ENCODE peak calls at places on chromosomes 5 and 9, in five cellular contexts. One of them, this sample, is unnamed.

GRCh38 chr5:149317281-149318048 is 27.8 kb upstream of the GRPEL2 start:
- DNase-seq in CD4-positive, alpha-beta T cell: no peak
- DNase-seq in neural crest cell: no peak
- DNase-seq in choroid plexus epithelial cell: peak
- DNase-seq in astrocyte: no peak
- DNase-seq in this sample: peak

GRCh38 chr5:126794157-126794828 is 17.4 kb downstream of the LMNB1 start:
- DNase-seq in CD4-positive, alpha-beta T cell: no peak
- DNase-seq in neural crest cell: no peak
- DNase-seq in choroid plexus epithelial cell: no peak
- DNase-seq in astrocyte: no peak
- DNase-seq in this sample: no peak

GRCh38 chr9:95425910-95426551 is 90.7 kb downstream of the PTCH1 start:
- DNase-seq in CD4-positive, alpha-beta T cell: no peak
- DNase-seq in neural crest cell: no peak
- DNase-seq in choroid plexus epithelial cell: peak
- DNase-seq in astrocyte: peak
- DNase-seq in this sample: no peak

GRCh38 chr5:65072836-65073620 is 304.3 kb downstream of the CWC27 start:
- DNase-seq in CD4-positive, alpha-beta T cell: no peak
- DNase-seq in neural crest cell: no peak
- DNase-seq in choroid plexus epithelial cell: no peak
- DNase-seq in astrocyte: peak
- DNase-seq in this sample: no peak

GRCh38 chr9:115625954-115626353 is 508.0 kb upstream of the TNC start:
- DNase-seq in CD4-positive, alpha-beta T cell: no peak
- DNase-seq in neural crest cell: no peak
- DNase-seq in choroid plexus epithelial cell: no peak
- DNase-seq in astrocyte: no peak
- DNase-seq in this sample: no peak

GRCh38 chr5:51632794-51633193 is 249.5 kb downstream of the ISL1 start:
- DNase-seq in CD4-positive, alpha-beta T cell: no peak
- DNase-seq in neural crest cell: no peak
- DNase-seq in choroid plexus epithelial cell: no peak
- DNase-seq in astrocyte: peak
- DNase-seq in this sample: no peak

GRCh38 chr5:32984851-32985250 is 273.7 kb downstream of the NPR3 start:
- DNase-seq in CD4-positive, alpha-beta T cell: no peak
- DNase-seq in neural crest cell: no peak
- DNase-seq in choroid plexus epithelial cell: peak
- DNase-seq in astrocyte: peak
- DNase-seq in this sample: no peak

GRCh38 chr9:13378171-13378570 is 98.7 kb upstream of the MPDZ start:
- DNase-seq in CD4-positive, alpha-beta T cell: no peak
- DNase-seq in neural crest cell: no peak
- DNase-seq in choroid plexus epithelial cell: peak
- DNase-seq in astrocyte: peak
- DNase-seq in this sample: no peak

GRCh38 chr5:66406761-66407289 is 189.4 kb upstream of the MAST4 start:
- DNase-seq in CD4-positive, alpha-beta T cell: no peak
- DNase-seq in neural crest cell: no peak
- DNase-seq in choroid plexus epithelial cell: no peak
- DNase-seq in astrocyte: peak
- DNase-seq in this sample: no peak

GRCh38 chr5:32505718-32506117 is 61.2 kb upstream of the ZFR start:
- DNase-seq in CD4-positive, alpha-beta T cell: no peak
- DNase-seq in neural crest cell: no peak
- DNase-seq in choroid plexus epithelial cell: peak
- DNase-seq in astrocyte: peak
- DNase-seq in this sample: no peak

GRCh38 chr5:119033135-119033534 is 37.8 kb upstream of the DMXL1 start:
- DNase-seq in CD4-positive, alpha-beta T cell: no peak
- DNase-seq in neural crest cell: no peak
- DNase-seq in choroid plexus epithelial cell: no peak
- DNase-seq in astrocyte: no peak
- DNase-seq in this sample: no peak

GRCh38 chr9:133534346-133535284 is at the start of gene ADAMTSL2:
- DNase-seq in CD4-positive, alpha-beta T cell: peak
- DNase-seq in neural crest cell: peak
- DNase-seq in choroid plexus epithelial cell: peak
- DNase-seq in astrocyte: peak
- DNase-seq in this sample: no peak

GRCh38 chr9:24333629-24334028 is 212.1 kb downstream of the IZUMO3 start:
- DNase-seq in CD4-positive, alpha-beta T cell: no peak
- DNase-seq in neural crest cell: no peak
- DNase-seq in choroid plexus epithelial cell: no peak
- DNase-seq in astrocyte: no peak
- DNase-seq in this sample: no peak

GRCh38 chr9:88041447-88041846 is 67.1 kb upstream of the CDK20 start:
- DNase-seq in CD4-positive, alpha-beta T cell: no peak
- DNase-seq in neural crest cell: no peak
- DNase-seq in choroid plexus epithelial cell: peak
- DNase-seq in astrocyte: no peak
- DNase-seq in this sample: no peak

GRCh38 chr5:143543358-143544255 is 140.1 kb upstream of the NR3C1 start:
- DNase-seq in CD4-positive, alpha-beta T cell: no peak
- DNase-seq in neural crest cell: no peak
- DNase-seq in choroid plexus epithelial cell: peak
- DNase-seq in astrocyte: peak
- DNase-seq in this sample: no peak

GRCh38 chr9:129343697-129344375 is 165.8 kb upstream of the IER5L start:
- DNase-seq in CD4-positive, alpha-beta T cell: no peak
- DNase-seq in neural crest cell: no peak
- DNase-seq in choroid plexus epithelial cell: peak
- DNase-seq in astrocyte: no peak
- DNase-seq in this sample: no peak

DNA sequence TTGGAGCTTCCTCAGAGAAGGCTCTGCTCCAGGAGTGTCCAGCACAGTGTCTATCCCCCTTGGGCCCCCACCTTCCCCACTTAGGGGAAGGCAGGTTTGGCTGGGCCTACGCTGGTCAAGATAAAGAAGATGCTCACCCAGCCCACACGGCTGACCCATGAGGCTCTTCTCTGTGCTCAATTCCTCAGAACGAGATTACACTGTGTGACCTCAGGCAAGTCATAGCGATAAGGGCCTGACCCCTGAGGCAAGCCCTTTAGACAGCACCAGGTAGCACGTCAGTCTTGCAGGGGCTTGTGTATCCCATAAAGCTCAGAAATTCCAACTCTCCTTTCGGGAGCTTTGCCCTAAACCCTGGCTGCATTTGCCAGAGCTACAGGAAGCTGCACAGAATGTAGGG is 32.6 kb downstream of the CORO2A start:
- DNase-seq in CD4-positive, alpha-beta T cell: no peak
- DNase-seq in neural crest cell: no peak
- DNase-seq in choroid plexus epithelial cell: no peak
- DNase-seq in astrocyte: no peak
- DNase-seq in this sample: no peak
- TF ChIP-seq CTCF in CD4-positive, alpha-beta T cell: no peak
- TF ChIP-seq CTCF in neural crest cell: no peak
- TF ChIP-seq CTCF in choroid plexus epithelial cell: no peak
- TF ChIP-seq CTCF in astrocyte: no peak
- TF ChIP-seq CTCF in this sample: no peak

GRCh38 chr5:78359831-78360673 is at the start of gene SCAMP1:
- DNase-seq in CD4-positive, alpha-beta T cell: peak
- DNase-seq in neural crest cell: peak
- DNase-seq in choroid plexus epithelial cell: peak
- DNase-seq in astrocyte: peak
- DNase-seq in this sample: peak

GRCh38 chr5:78362220-78362619 is 1.8 kb downstream of the SCAMP1 start:
- DNase-seq in CD4-positive, alpha-beta T cell: no peak
- DNase-seq in neural crest cell: no peak
- DNase-seq in choroid plexus epithelial cell: no peak
- DNase-seq in astrocyte: no peak
- DNase-seq in this sample: no peak

GRCh38 chr5:78360674-78361225 is 333 bp downstream of the SCAMP1 start:
- DNase-seq in CD4-positive, alpha-beta T cell: peak
- DNase-seq in neural crest cell: peak
- DNase-seq in choroid plexus epithelial cell: no peak
- DNase-seq in astrocyte: no peak
- DNase-seq in this sample: no peak

GRCh38 chr5:78364005-78364404 is 3.6 kb downstream of the SCAMP1 start:
- DNase-seq in CD4-positive, alpha-beta T cell: no peak
- DNase-seq in neural crest cell: no peak
- DNase-seq in choroid plexus epithelial cell: no peak
- DNase-seq in astrocyte: no peak
- DNase-seq in this sample: no peak

GRCh38 chr5:78361226-78361993 is 993 bp downstream of the SCAMP1 start:
- DNase-seq in CD4-positive, alpha-beta T cell: no peak
- DNase-seq in neural crest cell: peak
- DNase-seq in choroid plexus epithelial cell: peak
- DNase-seq in astrocyte: peak
- DNase-seq in this sample: no peak
- TF ChIP-seq CTCF in CD4-positive, alpha-beta T cell: no peak
- TF ChIP-seq CTCF in neural crest cell: peak
- TF ChIP-seq CTCF in choroid plexus epithelial cell: peak
- TF ChIP-seq CTCF in astrocyte: no peak
- TF ChIP-seq CTCF in this sample: no peak

DNA sequence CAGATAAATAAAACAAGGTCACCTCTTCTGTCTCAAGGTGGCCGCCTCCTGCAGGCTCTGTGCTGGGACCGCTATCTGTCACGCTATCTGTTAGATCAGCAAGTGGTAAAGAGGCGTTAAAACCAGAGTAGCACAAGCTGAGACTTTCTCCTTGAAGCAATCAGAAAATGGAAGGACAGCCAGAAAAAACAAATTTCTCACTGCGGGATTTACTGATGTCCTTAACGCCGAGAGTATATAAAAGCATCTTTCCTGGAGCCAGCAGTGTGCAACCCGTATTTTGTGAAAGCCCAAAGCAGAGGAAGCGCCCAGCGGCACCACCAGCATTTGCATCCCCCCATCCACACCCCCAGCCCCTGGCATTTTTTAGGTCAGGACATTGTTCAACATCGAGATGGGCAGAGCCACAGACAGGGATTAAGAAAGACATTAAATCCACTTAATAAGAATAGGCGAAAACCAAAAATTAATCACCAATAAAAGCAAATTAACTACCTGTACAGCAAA is 48.6 kb downstream of the DUSP1 start:
- DNase-seq in CD4-positive, alpha-beta T cell: no peak
- DNase-seq in neural crest cell: no peak
- DNase-seq in choroid plexus epithelial cell: no peak
- DNase-seq in astrocyte: no peak
- DNase-seq in this sample: no peak
- TF ChIP-seq CTCF in CD4-positive, alpha-beta T cell: no peak
- TF ChIP-seq CTCF in neural crest cell: no peak
- TF ChIP-seq CTCF in choroid plexus epithelial cell: no peak
- TF ChIP-seq CTCF in astrocyte: no peak
- TF ChIP-seq CTCF in this sample: no peak

GRCh38 chr9:97990259-97990658 is 7.1 kb downstream of the ANP32B start:
- DNase-seq in CD4-positive, alpha-beta T cell: no peak
- DNase-seq in neural crest cell: no peak
- DNase-seq in choroid plexus epithelial cell: peak
- DNase-seq in astrocyte: peak
- DNase-seq in this sample: no peak
- TF ChIP-seq CTCF in CD4-positive, alpha-beta T cell: no peak
- TF ChIP-seq CTCF in neural crest cell: no peak
- TF ChIP-seq CTCF in choroid plexus epithelial cell: peak
- TF ChIP-seq CTCF in astrocyte: peak
- TF ChIP-seq CTCF in this sample: no peak

GRCh38 chr5:109290231-109290630 is 119.5 kb downstream of the PJA2 start:
- DNase-seq in CD4-positive, alpha-beta T cell: no peak
- DNase-seq in neural crest cell: no peak
- DNase-seq in choroid plexus epithelial cell: no peak
- DNase-seq in astrocyte: no peak
- DNase-seq in this sample: no peak

DNA sequence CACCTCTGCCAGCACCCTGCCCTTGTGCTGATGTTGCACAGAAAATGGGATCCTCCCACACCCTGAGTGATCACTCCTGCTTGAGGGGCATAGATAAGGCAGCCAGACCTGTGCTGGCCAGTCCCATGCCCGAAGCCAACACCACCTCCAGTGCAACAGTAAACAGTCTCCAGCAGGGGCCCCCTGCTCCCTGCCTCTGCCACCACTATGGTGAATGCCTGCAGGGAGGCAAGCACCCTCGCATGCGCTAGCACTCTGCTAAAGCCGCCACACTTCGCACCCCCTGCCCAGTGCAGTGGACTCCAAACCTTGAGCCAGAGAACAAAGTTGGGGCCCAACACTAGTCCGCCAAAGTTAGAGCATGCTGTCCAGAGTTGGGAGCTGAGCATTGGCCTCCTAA is 118.7 kb downstream of the PJA2 start:
- DNase-seq in CD4-positive, alpha-beta T cell: no peak
- DNase-seq in neural crest cell: no peak
- DNase-seq in choroid plexus epithelial cell: no peak
- DNase-seq in astrocyte: no peak
- DNase-seq in this sample: no peak
- TF ChIP-seq CTCF in CD4-positive, alpha-beta T cell: no peak
- TF ChIP-seq CTCF in neural crest cell: no peak
- TF ChIP-seq CTCF in choroid plexus epithelial cell: no peak
- TF ChIP-seq CTCF in astrocyte: no peak
- TF ChIP-seq CTCF in this sample: no peak

GRCh38 chr5:147400836-147401235 is 109.0 kb downstream of the DPYSL3 start:
- DNase-seq in CD4-positive, alpha-beta T cell: no peak
- DNase-seq in neural crest cell: no peak
- DNase-seq in choroid plexus epithelial cell: no peak
- DNase-seq in astrocyte: no peak
- DNase-seq in this sample: no peak
- TF ChIP-seq CTCF in CD4-positive, alpha-beta T cell: no peak
- TF ChIP-seq CTCF in neural crest cell: no peak
- TF ChIP-seq CTCF in choroid plexus epithelial cell: no peak
- TF ChIP-seq CTCF in astrocyte: no peak
- TF ChIP-seq CTCF in this sample: no peak

DNA sequence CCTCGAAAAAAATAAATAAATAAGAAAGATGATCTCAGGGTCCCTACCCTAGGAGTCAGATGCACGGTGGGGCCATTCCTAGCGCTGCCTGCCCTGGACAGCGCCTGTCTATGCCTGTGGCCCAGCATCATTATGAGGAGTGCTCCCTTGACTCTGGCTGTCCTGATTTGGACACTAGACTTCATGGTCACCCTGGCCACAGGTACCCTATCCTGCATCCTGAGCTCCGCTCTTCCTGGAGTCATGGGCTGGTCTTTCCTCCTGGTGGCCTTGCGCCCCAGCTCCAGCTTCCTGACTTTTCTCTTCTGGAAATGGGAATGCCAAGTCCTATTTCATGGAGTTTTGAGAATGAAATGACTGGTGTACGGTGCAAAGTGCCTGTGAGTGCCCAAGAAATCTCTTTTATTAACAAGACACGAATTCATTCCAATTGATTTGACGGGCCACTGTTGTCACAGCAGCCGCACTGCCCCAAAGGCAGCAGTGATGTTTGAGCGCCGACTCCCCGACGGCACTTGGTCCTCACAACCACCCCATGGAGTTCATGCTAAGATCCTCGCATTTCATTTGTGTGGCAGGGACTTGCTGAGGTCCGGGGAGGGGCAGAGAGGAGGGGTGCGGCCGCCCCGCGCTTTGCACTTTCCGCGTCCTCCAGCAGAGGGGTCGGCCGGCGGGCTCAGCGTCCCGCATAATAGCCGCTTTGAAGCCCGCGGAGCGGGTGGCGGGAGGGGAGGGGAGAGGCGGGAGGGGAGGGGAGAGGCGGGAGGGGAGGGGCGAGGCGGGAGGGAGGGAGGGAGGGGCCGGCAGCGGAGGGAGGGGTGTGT is 453 bp upstream of the AIF1L start:
- DNase-seq in CD4-positive, alpha-beta T cell: no peak
- DNase-seq in neural crest cell: peak
- DNase-seq in choroid plexus epithelial cell: no peak
- DNase-seq in astrocyte: no peak
- DNase-seq in this sample: peak
- TF ChIP-seq CTCF in CD4-positive, alpha-beta T cell: no peak
- TF ChIP-seq CTCF in neural crest cell: peak
- TF ChIP-seq CTCF in choroid plexus epithelial cell: peak
- TF ChIP-seq CTCF in astrocyte: no peak
- TF ChIP-seq CTCF in this sample: no peak

GRCh38 chr5:169097374-169097831 is 203.5 kb downstream of the SLIT3 start:
- DNase-seq in CD4-positive, alpha-beta T cell: no peak
- DNase-seq in neural crest cell: no peak
- DNase-seq in choroid plexus epithelial cell: no peak
- DNase-seq in astrocyte: peak
- DNase-seq in this sample: no peak
- TF ChIP-seq CTCF in CD4-positive, alpha-beta T cell: no peak
- TF ChIP-seq CTCF in neural crest cell: no peak
- TF ChIP-seq CTCF in choroid plexus epithelial cell: no peak
- TF ChIP-seq CTCF in astrocyte: no peak
- TF ChIP-seq CTCF in this sample: no peak